ENCODE peak calls at places on chromosomes 1 and 21, in seven cellular contexts. L, O, F, P, N, D and B are unnamed samples.

GRCh38 chr1:100896481-100896982 is 642 bp downstream of the SLC30A7 start:
- DNase-seq in L (peak), O (peak), F (peak), P (peak), N (peak), D (no peak), B (peak)

GRCh38 chr1:109444376-109444775 is 18.1 kb upstream of the PSMA5 start:
- DNase-seq in L (no peak), O (no peak), F (no peak), P (no peak), N (no peak), D (no peak), B (no peak)

GRCh38 chr1:29703596-29703995 is 467.3 kb downstream of the PTPRU start:
- DNase-seq in L (peak), O (peak), F (peak), P (no peak), N (peak), D (no peak), B (no peak)

GRCh38 chr1:213163278-213163711 is 112.3 kb downstream of the RPS6KC1 start:
- DNase-seq in L (no peak), O (no peak), F (no peak), P (no peak), N (no peak), D (no peak), B (no peak)

GRCh38 chr1:34500451-34500850 is 254.4 kb upstream of the GJB5 start:
- DNase-seq in L (no peak), O (peak), F (peak), P (peak), N (peak), D (no peak), B (no peak)

GRCh38 chr1:84862810-84863251 is 30.2 kb downstream of the LPAR3 start:
- DNase-seq in L (no peak), O (no peak), F (no peak), P (no peak), N (no peak), D (no peak), B (no peak)

GRCh38 chr1:98493469-98493868 is 168.1 kb upstream of the SNX7 start:
- DNase-seq in L (no peak), O (no peak), F (no peak), P (no peak), N (no peak), D (no peak), B (no peak)

GRCh38 chr1:48028218-48028804 is 31.1 kb upstream of the TRABD2B start:
- DNase-seq in L (no peak), O (no peak), F (no peak), P (no peak), N (no peak), D (no peak), B (no peak)

GRCh38 chr1:217344712-217345111 is 286.2 kb downstream of the GPATCH2 start:
- DNase-seq in L (no peak), O (no peak), F (no peak), P (no peak), N (no peak), D (no peak), B (no peak)

GRCh38 chr1:156295391-156295947 is at the start of gene GLMP:
- DNase-seq in L (peak), O (no peak), F (peak), P (no peak), N (peak), D (peak), B (no peak)

GRCh38 chr1:230737622-230738262 is 9.4 kb upstream of the CAPN9 start:
- DNase-seq in L (no peak), O (peak), F (no peak), P (no peak), N (no peak), D (no peak), B (no peak)

GRCh38 chr1:26289158-26290059 is 9.5 kb downstream of the SH3BGRL3 start:
- DNase-seq in L (no peak), O (peak), F (no peak), P (peak), N (no peak), D (peak), B (no peak)

GRCh38 chr21:41953249-41953830 is 478 bp downstream of the C2CD2 start:
- DNase-seq in L (no peak), O (no peak), F (peak), P (no peak), N (peak), D (no peak), B (no peak)

GRCh38 chr1:2933431-2934172 is 87.7 kb upstream of the ACTRT2 start:
- DNase-seq in L (no peak), O (no peak), F (no peak), P (no peak), N (no peak), D (no peak), B (no peak)

GRCh38 chr1:8706995-8707396 is 110.4 kb downstream of the RERE start:
- DNase-seq in L (no peak), O (no peak), F (peak), P (no peak), N (no peak), D (no peak), B (no peak)

GRCh38 chr1:61279570-61279969 is 197.2 kb downstream of the NFIA start:
- DNase-seq in L (no peak), O (no peak), F (no peak), P (no peak), N (no peak), D (no peak), B (no peak)

GRCh38 chr21:46189213-46189958 is 5.1 kb upstream of the SPATC1L start:
- DNase-seq in L (no peak), O (no peak), F (peak), P (no peak), N (no peak), D (no peak), B (no peak)

GRCh38 chr1:111679541-111679940 is 59.7 kb downstream of the INKA2 start:
- DNase-seq in L (no peak), O (no peak), F (no peak), P (no peak), N (no peak), D (no peak), B (no peak)

GRCh38 chr21:42526379-42526727 is 12.7 kb downstream of the SLC37A1 start:
- DNase-seq in L (no peak), O (no peak), F (peak), P (no peak), N (no peak), D (no peak), B (no peak)